ENCODE peak calls at places on chromosomes 5 and 9, in ten cellular contexts. M, Z, U, H, S, K, E, P, F and J are unnamed samples.

GRCh38 chr9:78967557-78968212 is 604.1 kb upstream of the TLE4 start:
- DNase-seq in F (peak), E (no peak), P (no peak), H (peak), M (no peak), K (no peak), S (no peak), Z (no peak), U (no peak), J (no peak)

GRCh38 chr5:89878140-89878570 is 531.4 kb downstream of the CETN3 start:
- DNase-seq in S (no peak), E (no peak), K (no peak), M (no peak), U (no peak), P (no peak), Z (no peak), F (peak), H (peak), J (no peak)

GRCh38 chr5:73454379-73455036 is 5.9 kb upstream of the FOXD1 start:
- DNase-seq in F (peak), P (no peak), U (peak), K (no peak), S (no peak), Z (peak), H (peak), E (peak), M (no peak), J (no peak)

GRCh38 chr9:68981825-68982224 is 32.1 kb downstream of the PRKACG start:
- DNase-seq in H (no peak), E (peak), K (no peak), M (peak), P (no peak), U (no peak), S (no peak), F (no peak), Z (no peak), J (no peak)

GRCh38 chr9:34338664-34339063 is 9.3 kb downstream of the NUDT2 start:
- DNase-seq in K (no peak), E (no peak), Z (no peak), U (no peak), P (no peak), S (peak), H (no peak), F (no peak), M (no peak), J (no peak)

GRCh38 chr9:106405871-106406435 is 457.0 kb upstream of the ZNF462 start:
- DNase-seq in P (no peak), F (no peak), M (no peak), E (no peak), Z (no peak), H (no peak), K (no peak), U (no peak), S (no peak), J (no peak)

GRCh38 chr5:80541392-80541791 is 28.7 kb downstream of the ANKRD34B start:
- DNase-seq in F (no peak), S (no peak), E (no peak), M (no peak), H (no peak), U (no peak), Z (no peak), P (no peak), K (no peak), J (no peak)

GRCh38 chr9:108546223-108546622 is 309.6 kb downstream of the ACTL7B start:
- DNase-seq in M (no peak), F (no peak), K (no peak), U (no peak), H (no peak), P (no peak), Z (no peak), E (no peak), S (no peak), J (no peak)

GRCh38 chr5:88860501-88860900 is 22.5 kb downstream of the MEF2C start:
- DNase-seq in M (no peak), Z (no peak), U (no peak), H (no peak), P (no peak), K (no peak), E (no peak), S (no peak), F (no peak), J (no peak)

GRCh38 chr9:129525781-129526180 is 95.1 kb downstream of the C9orf50 start:
- DNase-seq in Z (no peak), S (peak), H (no peak), M (no peak), E (no peak), K (no peak), U (no peak), F (no peak), P (no peak), J (no peak)
- H3K4me3 ChIP-seq in Z (no peak), S (no peak), H (no peak), M (no peak), E (no peak), K (no peak), U (no peak), F (no peak), P (no peak), J (no peak)

DNA sequence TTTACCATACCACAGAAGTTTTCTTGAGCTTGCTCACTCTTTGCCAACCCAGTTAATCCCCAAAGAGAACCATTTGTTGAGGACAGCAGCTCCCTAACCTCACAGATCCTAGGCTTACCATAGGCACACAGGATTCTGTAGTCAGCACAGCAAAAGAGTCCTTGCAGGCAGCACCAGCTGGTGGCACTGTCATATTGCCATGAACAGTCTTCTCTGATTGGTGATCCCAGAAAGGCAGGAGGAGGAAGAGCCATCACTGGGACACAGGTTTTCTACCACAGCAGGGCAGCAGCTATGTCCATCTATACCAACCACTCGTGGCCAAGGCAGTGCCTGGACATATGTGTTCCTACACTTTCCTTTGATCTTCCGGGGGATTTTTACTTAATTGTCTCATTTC is 297.1 kb upstream of the CD180 start:
- DNase-seq in F (peak), U (peak), E (peak), K (no peak), P (no peak), S (no peak), Z (peak), M (no peak), H (peak), J (no peak)
- TF ChIP-seq EP300 in F (no peak), U (no peak), E (no peak), K (no peak), P (no peak), S (no peak), Z (no peak), M (no peak), H (no peak), J (no peak)

DNA sequence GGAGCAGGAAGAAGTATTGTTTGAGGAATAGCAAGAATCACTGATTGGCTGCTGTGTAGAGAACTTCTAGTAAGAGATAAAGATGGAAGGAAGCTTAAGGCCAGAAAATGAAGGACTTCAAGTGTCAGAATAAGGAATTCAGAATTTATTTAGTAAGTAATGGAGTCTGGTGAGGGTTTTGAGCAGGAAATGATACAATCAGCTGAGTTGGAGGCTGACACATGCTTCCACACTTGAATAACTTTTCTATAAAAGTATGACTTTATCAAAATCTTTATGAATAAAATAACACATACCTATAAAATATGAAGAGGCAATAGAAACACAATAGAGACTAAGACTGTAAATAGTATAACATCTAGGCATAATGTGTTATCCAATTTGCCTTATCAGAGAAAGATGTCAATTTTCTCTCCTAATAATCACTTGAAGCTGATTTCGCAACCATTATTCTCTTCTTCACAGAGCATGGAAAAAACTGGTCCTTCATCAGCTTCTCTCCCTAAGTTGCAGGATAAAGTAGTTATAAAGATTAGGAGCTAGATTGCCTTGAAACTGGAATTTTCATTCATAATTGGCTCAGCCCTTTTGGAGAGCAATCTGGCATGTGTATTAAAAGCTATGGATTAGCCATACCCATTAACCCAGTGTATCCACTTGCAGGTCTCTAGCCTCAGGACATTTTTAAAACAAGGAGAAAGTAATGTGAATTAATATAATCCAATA is 143.4 kb downstream of the ZNF608 start:
- DNase-seq in S (no peak), Z (peak), P (no peak), F (no peak), M (no peak), E (no peak), U (no peak), H (no peak), K (no peak), J (no peak)
- H3K27ac ChIP-seq in S (no peak), Z (no peak), P (no peak), F (no peak), M (no peak), E (no peak), U (no peak), H (peak), K (no peak), J (no peak)

GRCh38 chr5:149939572-149939971 is 5.0 kb downstream of the PDE6A start:
- DNase-seq in S (no peak), K (no peak), E (no peak), F (no peak), M (no peak), Z (no peak), U (no peak), P (no peak), H (peak), J (no peak)

GRCh38 chr5:149938791-149939358 is 5.7 kb downstream of the PDE6A start:
- DNase-seq in P (no peak), F (no peak), H (peak), U (no peak), M (no peak), S (no peak), K (no peak), E (no peak), Z (no peak), J (no peak)

GRCh38 chr5:149940941-149941644 is 3.5 kb downstream of the PDE6A start:
- DNase-seq in E (no peak), S (no peak), H (no peak), F (peak), K (no peak), P (no peak), U (no peak), M (no peak), Z (no peak), J (no peak)

GRCh38 chr5:149941795-149942194 is 2.8 kb downstream of the PDE6A start:
- DNase-seq in P (no peak), H (no peak), S (no peak), F (no peak), E (no peak), K (no peak), Z (no peak), M (no peak), U (no peak), J (no peak)

DNA sequence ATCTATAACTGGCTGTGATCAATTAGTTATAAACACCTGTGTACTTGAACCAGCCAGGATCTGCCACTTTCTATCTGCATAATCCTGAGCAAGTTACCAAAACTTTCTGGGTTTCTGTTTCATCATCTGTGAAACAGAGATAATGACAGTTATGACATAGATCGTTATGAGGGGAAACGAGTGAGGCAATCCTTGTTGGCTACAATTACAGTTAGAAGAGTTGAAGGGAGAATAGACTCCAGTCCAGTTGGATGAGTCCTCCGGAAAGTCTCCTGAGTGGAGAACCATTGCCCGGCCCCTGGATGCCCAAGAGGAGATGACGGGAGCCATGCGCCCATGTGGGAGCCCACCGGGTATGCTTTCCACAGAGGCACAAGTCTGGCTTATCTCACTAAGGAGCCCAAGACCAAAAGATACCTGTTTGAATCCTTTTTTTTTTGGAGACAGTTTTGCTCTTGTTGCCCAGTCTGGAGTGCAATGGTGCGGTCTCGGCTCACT is 4.5 kb downstream of the PDE6A start:
- DNase-seq in P (no peak), S (no peak), U (no peak), K (no peak), E (no peak), Z (no peak), H (no peak), F (no peak), M (no peak), J (no peak)
- H3K4me3 ChIP-seq in P (no peak), S (no peak), U (no peak), K (no peak), E (no peak), Z (no peak), H (no peak), F (no peak), M (no peak), J (no peak)

GRCh38 chr9:126558051-126558665 is 55.6 kb upstream of the LMX1B start:
- DNase-seq in K (peak), M (peak), Z (peak), F (peak), S (peak), E (peak), H (peak), P (peak), U (peak), J (peak)
- TF ChIP-seq EP300 in K (no peak), M (no peak), Z (no peak), F (no peak), S (no peak), E (no peak), H (no peak), P (no peak), U (no peak), J (no peak)